ENCODE peak calls at places on chromosomes 12 and 14, in nine cellular contexts. One of them, this sample, is unnamed.
A peak's percentile ranks its signal among the peaks of the same experiment; 100 is the strongest.

GRCh38 chr12:77685112-77685511 is 145.6 kb upstream of the NAV3 start:
- DNase-seq in GM18507: peak; percentile 5
- DNase-seq in spleen: no peak
- DNase-seq in HTR-8/SVneo: peak; percentile 28
- DNase-seq in NCI-H510A: peak; percentile 37
- DNase-seq in cardiac muscle cell: peak; percentile 83
- DNase-seq in foreskin melanocyte: peak; percentile 80
- DNase-seq in naive B cell: no peak
- DNase-seq in HuH-7: peak; percentile 10
- DNase-seq in this sample: peak; percentile 13

GRCh38 chr14:70804556-70805162 is 4.7 kb downstream of the MAP3K9 start:
- DNase-seq in naive B cell: no peak
- DNase-seq in HTR-8/SVneo: no peak
- DNase-seq in GM18507: no peak
- DNase-seq in NCI-H510A: no peak
- DNase-seq in spleen: no peak
- DNase-seq in cardiac muscle cell: peak; percentile 29
- DNase-seq in foreskin melanocyte: no peak
- DNase-seq in HuH-7: peak; percentile 23
- DNase-seq in this sample: no peak

GRCh38 chr12:42704340-42704739 is 114.8 kb upstream of the PRICKLE1 start:
- DNase-seq in NCI-H510A: no peak
- DNase-seq in HTR-8/SVneo: no peak
- DNase-seq in naive B cell: no peak
- DNase-seq in HuH-7: no peak
- DNase-seq in cardiac muscle cell: no peak
- DNase-seq in GM18507: no peak
- DNase-seq in spleen: no peak
- DNase-seq in foreskin melanocyte: no peak
- DNase-seq in this sample: no peak

GRCh38 chr14:98724734-98725133 is 547.3 kb downstream of the BCL11B start:
- DNase-seq in cardiac muscle cell: no peak
- DNase-seq in naive B cell: no peak
- DNase-seq in spleen: no peak
- DNase-seq in HuH-7: no peak
- DNase-seq in NCI-H510A: no peak
- DNase-seq in foreskin melanocyte: no peak
- DNase-seq in GM18507: no peak
- DNase-seq in HTR-8/SVneo: no peak
- DNase-seq in this sample: no peak

GRCh38 chr14:22489247-22489551 is 99.8 kb downstream of the DAD1 start:
- DNase-seq in NCI-H510A: no peak
- DNase-seq in foreskin melanocyte: no peak
- DNase-seq in cardiac muscle cell: no peak
- DNase-seq in HTR-8/SVneo: no peak
- DNase-seq in HuH-7: no peak
- DNase-seq in GM18507: no peak
- DNase-seq in spleen: no peak
- DNase-seq in naive B cell: no peak
- DNase-seq in this sample: no peak

GRCh38 chr14:92352158-92352985 is 29.4 kb downstream of the SLC24A4 start:
- DNase-seq in NCI-H510A: no peak
- DNase-seq in GM18507: peak; percentile 14
- DNase-seq in spleen: no peak
- DNase-seq in cardiac muscle cell: peak; percentile 30
- DNase-seq in foreskin melanocyte: peak; percentile 52
- DNase-seq in HTR-8/SVneo: peak; percentile 17
- DNase-seq in naive B cell: no peak
- DNase-seq in HuH-7: no peak
- DNase-seq in this sample: no peak

GRCh38 chr12:127911289-127911688 is 355.7 kb upstream of the TMEM132C start:
- DNase-seq in HuH-7: no peak
- DNase-seq in cardiac muscle cell: no peak
- DNase-seq in foreskin melanocyte: no peak
- DNase-seq in spleen: no peak
- DNase-seq in NCI-H510A: no peak
- DNase-seq in naive B cell: no peak
- DNase-seq in HTR-8/SVneo: no peak
- DNase-seq in GM18507: no peak
- DNase-seq in this sample: no peak

GRCh38 chr12:83040339-83040738 is 353.6 kb downstream of the TMTC2 start:
- DNase-seq in foreskin melanocyte: no peak
- DNase-seq in HTR-8/SVneo: no peak
- DNase-seq in spleen: no peak
- DNase-seq in naive B cell: no peak
- DNase-seq in HuH-7: no peak
- DNase-seq in cardiac muscle cell: no peak
- DNase-seq in GM18507: no peak
- DNase-seq in NCI-H510A: no peak
- DNase-seq in this sample: no peak

GRCh38 chr12:131452444-131452860 is 258.4 kb upstream of the SFSWAP start:
- DNase-seq in GM18507: no peak
- DNase-seq in HuH-7: peak; percentile 18
- DNase-seq in HTR-8/SVneo: no peak
- DNase-seq in spleen: peak; percentile 51
- DNase-seq in cardiac muscle cell: peak; percentile 48
- DNase-seq in NCI-H510A: no peak
- DNase-seq in foreskin melanocyte: no peak
- DNase-seq in naive B cell: no peak
- DNase-seq in this sample: no peak

GRCh38 chr12:1360812-1361211 is 233.6 kb downstream of the FBXL14 start:
- DNase-seq in GM18507: no peak
- DNase-seq in HTR-8/SVneo: no peak
- DNase-seq in NCI-H510A: no peak
- DNase-seq in spleen: no peak
- DNase-seq in HuH-7: no peak
- DNase-seq in foreskin melanocyte: no peak
- DNase-seq in cardiac muscle cell: no peak
- DNase-seq in naive B cell: no peak
- DNase-seq in this sample: no peak

GRCh38 chr14:90676356-90676755 is 139.9 kb downstream of the TTC7B start:
- DNase-seq in cardiac muscle cell: no peak
- DNase-seq in HTR-8/SVneo: no peak
- DNase-seq in foreskin melanocyte: no peak
- DNase-seq in spleen: no peak
- DNase-seq in NCI-H510A: no peak
- DNase-seq in naive B cell: no peak
- DNase-seq in GM18507: no peak
- DNase-seq in HuH-7: no peak
- DNase-seq in this sample: no peak

GRCh38 chr12:122840580-122841513 is 5.6 kb downstream of the HIP1R start:
- DNase-seq in HuH-7: no peak
- DNase-seq in cardiac muscle cell: no peak
- DNase-seq in foreskin melanocyte: no peak
- DNase-seq in GM18507: no peak
- DNase-seq in naive B cell: no peak
- DNase-seq in NCI-H510A: no peak
- DNase-seq in HTR-8/SVneo: no peak
- DNase-seq in spleen: peak; percentile 68
- DNase-seq in this sample: no peak

GRCh38 chr12:21296751-21297406 is 37.8 kb downstream of the SLCO1A2 start:
- DNase-seq in foreskin melanocyte: no peak
- DNase-seq in HuH-7: peak; percentile 9
- DNase-seq in cardiac muscle cell: peak; percentile 18
- DNase-seq in NCI-H510A: no peak
- DNase-seq in GM18507: no peak
- DNase-seq in spleen: no peak
- DNase-seq in HTR-8/SVneo: peak; percentile 5
- DNase-seq in naive B cell: no peak
- DNase-seq in this sample: no peak

GRCh38 chr12:68904351-68904982 is 28.5 kb downstream of the CPM start:
- DNase-seq in naive B cell: peak; percentile 53
- DNase-seq in NCI-H510A: no peak
- DNase-seq in GM18507: no peak
- DNase-seq in foreskin melanocyte: no peak
- DNase-seq in HuH-7: no peak
- DNase-seq in HTR-8/SVneo: no peak
- DNase-seq in cardiac muscle cell: no peak
- DNase-seq in spleen: no peak
- DNase-seq in this sample: no peak

GRCh38 chr14:26984318-26985177 is 386.7 kb upstream of the NOVA1 start:
- DNase-seq in NCI-H510A: peak; percentile 9
- DNase-seq in GM18507: no peak
- DNase-seq in HuH-7: no peak
- DNase-seq in naive B cell: no peak
- DNase-seq in HTR-8/SVneo: no peak
- DNase-seq in foreskin melanocyte: peak; percentile 22
- DNase-seq in cardiac muscle cell: peak; percentile 81
- DNase-seq in spleen: no peak
- DNase-seq in this sample: peak; percentile 54

GRCh38 chr14:99677231-99677891 is 6.7 kb upstream of the CYP46A1 start:
- DNase-seq in foreskin melanocyte: no peak
- DNase-seq in GM18507: no peak
- DNase-seq in HTR-8/SVneo: no peak
- DNase-seq in HuH-7: no peak
- DNase-seq in naive B cell: no peak
- DNase-seq in NCI-H510A: no peak
- DNase-seq in cardiac muscle cell: no peak
- DNase-seq in spleen: no peak
- DNase-seq in this sample: no peak

GRCh38 chr12:2449586-2449985 is 345.2 kb upstream of the FKBP4 start:
- DNase-seq in naive B cell: no peak
- DNase-seq in NCI-H510A: no peak
- DNase-seq in HTR-8/SVneo: no peak
- DNase-seq in GM18507: no peak
- DNase-seq in HuH-7: no peak
- DNase-seq in spleen: no peak
- DNase-seq in foreskin melanocyte: no peak
- DNase-seq in cardiac muscle cell: no peak
- DNase-seq in this sample: no peak

GRCh38 chr12:57605308-57606015 is 838 bp downstream of the DTX3 start:
- DNase-seq in spleen: no peak
- DNase-seq in HuH-7: no peak
- DNase-seq in NCI-H510A: no peak
- DNase-seq in cardiac muscle cell: peak; percentile 43
- DNase-seq in naive B cell: no peak
- DNase-seq in HTR-8/SVneo: no peak
- DNase-seq in foreskin melanocyte: no peak
- DNase-seq in GM18507: no peak
- DNase-seq in this sample: no peak

GRCh38 chr12:6230321-6231110 is 30.3 kb downstream of the CD9 start:
- DNase-seq in NCI-H510A: peak; percentile 30
- DNase-seq in cardiac muscle cell: no peak
- DNase-seq in foreskin melanocyte: peak; percentile 98
- DNase-seq in spleen: peak; percentile 93
- DNase-seq in HuH-7: no peak
- DNase-seq in naive B cell: peak; percentile 69
- DNase-seq in HTR-8/SVneo: no peak
- DNase-seq in GM18507: peak; percentile 17
- DNase-seq in this sample: no peak

GRCh38 chr14:104075530-104076151 is 9.9 kb upstream of the ASPG start:
- DNase-seq in GM18507: no peak
- DNase-seq in HuH-7: no peak
- DNase-seq in spleen: no peak
- DNase-seq in naive B cell: no peak
- DNase-seq in HTR-8/SVneo: no peak
- DNase-seq in foreskin melanocyte: no peak
- DNase-seq in NCI-H510A: no peak
- DNase-seq in cardiac muscle cell: no peak
- DNase-seq in this sample: no peak

GRCh38 chr12:96462571-96463280 is 26.7 kb upstream of the CFAP54 start:
- DNase-seq in cardiac muscle cell: no peak
- DNase-seq in HuH-7: no peak
- DNase-seq in naive B cell: no peak
- DNase-seq in GM18507: no peak
- DNase-seq in spleen: no peak
- DNase-seq in HTR-8/SVneo: no peak
- DNase-seq in foreskin melanocyte: no peak
- DNase-seq in NCI-H510A: no peak
- DNase-seq in this sample: no peak

GRCh38 chr14:64387232-64387737 is 868 bp upstream of the MTHFD1 start:
- DNase-seq in GM18507: no peak
- DNase-seq in foreskin melanocyte: peak; percentile 56
- DNase-seq in spleen: no peak
- DNase-seq in naive B cell: no peak
- DNase-seq in NCI-H510A: peak; percentile 55
- DNase-seq in HuH-7: no peak
- DNase-seq in cardiac muscle cell: no peak
- DNase-seq in HTR-8/SVneo: peak; percentile 76
- DNase-seq in this sample: no peak

GRCh38 chr14:39988939-39989338 is 556.7 kb upstream of the FBXO33 start:
- DNase-seq in naive B cell: peak; percentile 13
- DNase-seq in GM18507: no peak
- DNase-seq in spleen: no peak
- DNase-seq in HTR-8/SVneo: peak; percentile 2
- DNase-seq in HuH-7: peak; percentile 2
- DNase-seq in NCI-H510A: peak; percentile 17
- DNase-seq in cardiac muscle cell: peak; percentile 49
- DNase-seq in foreskin melanocyte: peak; percentile 7
- DNase-seq in this sample: peak; percentile 60

GRCh38 chr12:38983117-38983571 is 77.8 kb upstream of the CPNE8 start:
- DNase-seq in NCI-H510A: no peak
- DNase-seq in HuH-7: no peak
- DNase-seq in spleen: no peak
- DNase-seq in naive B cell: no peak
- DNase-seq in cardiac muscle cell: no peak
- DNase-seq in GM18507: no peak
- DNase-seq in foreskin melanocyte: no peak
- DNase-seq in HTR-8/SVneo: no peak
- DNase-seq in this sample: no peak

GRCh38 chr14:33120341-33120740 is 181.7 kb downstream of the NPAS3 start:
- DNase-seq in cardiac muscle cell: no peak
- DNase-seq in foreskin melanocyte: peak; percentile 29
- DNase-seq in naive B cell: no peak
- DNase-seq in HuH-7: no peak
- DNase-seq in spleen: no peak
- DNase-seq in HTR-8/SVneo: peak; percentile 48
- DNase-seq in NCI-H510A: no peak
- DNase-seq in GM18507: no peak
- DNase-seq in this sample: no peak

GRCh38 chr12:49832836-49833421 is 4.7 kb upstream of the NCKAP5L start:
- DNase-seq in HuH-7: no peak
- DNase-seq in HTR-8/SVneo: no peak
- DNase-seq in foreskin melanocyte: no peak
- DNase-seq in cardiac muscle cell: no peak
- DNase-seq in NCI-H510A: no peak
- DNase-seq in spleen: no peak
- DNase-seq in GM18507: no peak
- DNase-seq in naive B cell: no peak
- DNase-seq in this sample: no peak

GRCh38 chr12:4991801-4992200 is 51.9 kb upstream of the KCNA5 start:
- DNase-seq in HuH-7: no peak
- DNase-seq in foreskin melanocyte: no peak
- DNase-seq in spleen: no peak
- DNase-seq in NCI-H510A: no peak
- DNase-seq in naive B cell: no peak
- DNase-seq in HTR-8/SVneo: no peak
- DNase-seq in GM18507: no peak
- DNase-seq in cardiac muscle cell: no peak
- DNase-seq in this sample: no peak

GRCh38 chr12:122888232-122888752 is 7.6 kb downstream of the VPS37B start:
- DNase-seq in NCI-H510A: peak; percentile 77
- DNase-seq in naive B cell: peak; percentile 59
- DNase-seq in foreskin melanocyte: no peak
- DNase-seq in cardiac muscle cell: no peak
- DNase-seq in HuH-7: no peak
- DNase-seq in HTR-8/SVneo: no peak
- DNase-seq in spleen: no peak
- DNase-seq in GM18507: no peak
- DNase-seq in this sample: peak; percentile 35

GRCh38 chr14:89399594-89400068 is 17.4 kb downstream of the FOXN3 start:
- DNase-seq in cardiac muscle cell: peak; percentile 54
- DNase-seq in naive B cell: no peak
- DNase-seq in spleen: no peak
- DNase-seq in foreskin melanocyte: no peak
- DNase-seq in NCI-H510A: peak; percentile 81
- DNase-seq in HuH-7: no peak
- DNase-seq in GM18507: no peak
- DNase-seq in HTR-8/SVneo: no peak
- DNase-seq in this sample: no peak

GRCh38 chr14:61178226-61179060 is 102.7 kb downstream of the TMEM30B start:
- DNase-seq in naive B cell: no peak
- DNase-seq in spleen: no peak
- DNase-seq in GM18507: no peak
- DNase-seq in foreskin melanocyte: peak; percentile 90
- DNase-seq in NCI-H510A: no peak
- DNase-seq in HTR-8/SVneo: peak; percentile 99
- DNase-seq in cardiac muscle cell: no peak
- DNase-seq in HuH-7: no peak
- DNase-seq in this sample: no peak

GRCh38 chr12:6542209-6543009 is 8.1 kb downstream of the GAPDH start:
- DNase-seq in GM18507: no peak
- DNase-seq in naive B cell: no peak
- DNase-seq in spleen: no peak
- DNase-seq in HTR-8/SVneo: no peak
- DNase-seq in cardiac muscle cell: no peak
- DNase-seq in HuH-7: peak; percentile 82
- DNase-seq in foreskin melanocyte: no peak
- DNase-seq in NCI-H510A: no peak
- DNase-seq in this sample: no peak